ENCODE peak calls at places on chromosomes 5 and 9, in nine cellular contexts. B is kidney glomerular epithelial cell, O is fibroblast of lung, H is SK-N-SH, R is heart right ventricle, J is mesothelial cell of epicardium, M is HuH-7.5, A is Karpas-422, I is hypothalamus. X is an unnamed sample.
A peak's percentile ranks its signal among the peaks of the same experiment; 100 is the strongest.

GRCh38 chr9:27212191-27212590 is 84.8 kb downstream of the EQTN start:
- DNase-seq in O (peak; percentile 42), H (no peak), A (no peak), B (no peak), J (no peak), R (no peak), M (no peak), I (no peak), X (no peak)

GRCh38 chr9:33041459-33042188 is 16.6 kb downstream of the DNAJA1 start:
- DNase-seq in H (no peak), B (no peak), M (no peak), I (no peak), R (no peak), J (no peak), O (no peak), A (peak; percentile 52), X (no peak)

GRCh38 chr9:127915801-127916664 is 808 bp downstream of the ST6GALNAC4 start:
- DNase-seq in A (peak; percentile 90), J (no peak), M (no peak), R (no peak), H (no peak), I (no peak), B (no peak), O (no peak), X (no peak)

GRCh38 chr5:12246016-12246415 is 341.8 kb upstream of the CTNND2 start:
- DNase-seq in R (no peak), A (no peak), B (no peak), O (no peak), J (no peak), H (no peak), M (no peak), I (no peak), X (no peak)

GRCh38 chr9:89982016-89982415 is 377.2 kb downstream of the GADD45G start:
- DNase-seq in H (no peak), I (no peak), B (no peak), R (no peak), M (no peak), A (no peak), J (no peak), O (no peak), X (no peak)

GRCh38 chr9:126794441-126794840 is 10.4 kb upstream of the ZBTB43 start:
- DNase-seq in O (no peak), B (no peak), H (no peak), M (no peak), A (no peak), R (no peak), I (no peak), J (no peak), X (no peak)

GRCh38 chr5:142009886-142010285 is 2.9 kb downstream of the GNPDA1 start:
- DNase-seq in J (no peak), I (no peak), M (no peak), O (no peak), H (no peak), A (no peak), B (no peak), R (no peak), X (no peak)

GRCh38 chr9:98085955-98086354 is 29.4 kb downstream of the NANS start:
- DNase-seq in J (no peak), H (no peak), M (no peak), A (no peak), I (no peak), B (no peak), R (no peak), O (no peak), X (peak; percentile 13)

GRCh38 chr5:7321724-7322123 is 74.2 kb upstream of the ADCY2 start:
- DNase-seq in M (no peak), B (no peak), O (peak; percentile 100), J (no peak), A (no peak), H (no peak), R (no peak), I (no peak), X (no peak)

GRCh38 chr9:89765211-89765610 is 160.4 kb downstream of the GADD45G start:
- DNase-seq in I (no peak), A (no peak), H (no peak), M (no peak), O (no peak), J (no peak), R (no peak), B (no peak), X (no peak)

GRCh38 chr9:84926793-84927192 is 257.3 kb downstream of the NTRK2 start:
- DNase-seq in B (no peak), J (no peak), A (no peak), H (no peak), R (no peak), M (no peak), O (no peak), I (no peak), X (no peak)

GRCh38 chr9:125620216-125620615 is 86.8 kb downstream of the MAPKAP1 start:
- DNase-seq in I (no peak), A (no peak), R (no peak), H (no peak), B (no peak), J (no peak), O (no peak), M (no peak), X (no peak)

GRCh38 chr5:62475072-62475471 is 62.5 kb downstream of the IPO11 start:
- DNase-seq in H (no peak), O (peak; percentile 90), R (no peak), J (no peak), I (no peak), M (no peak), B (peak; percentile 70), A (no peak), X (no peak)

GRCh38 chr9:135951889-135952663 is 9.1 kb downstream of the UBAC1 start:
- DNase-seq in B (peak; percentile 75), I (no peak), J (no peak), A (no peak), M (peak; percentile 73), R (no peak), O (peak; percentile 90), H (no peak), X (no peak)

GRCh38 chr5:168301593-168302388 is 10.3 kb downstream of the WWC1 start:
- DNase-seq in I (no peak), A (no peak), R (no peak), H (no peak), M (no peak), O (peak; percentile 56), B (peak; percentile 95), J (no peak), X (peak; percentile 96)

GRCh38 chr5:760363-761205 is 23.9 kb downstream of the ZDHHC11B start:
- DNase-seq in J (no peak), A (no peak), B (no peak), I (no peak), H (peak; percentile 39), O (no peak), M (no peak), R (no peak), X (no peak)

GRCh38 chr5:1780621-1780945 is 19.1 kb downstream of the MRPL36 start:
- DNase-seq in B (no peak), I (no peak), J (no peak), M (no peak), O (no peak), H (no peak), A (no peak), R (no peak), X (no peak)

GRCh38 chr9:71130521-71130920 is 9.1 kb upstream of the TRPM3 start:
- DNase-seq in J (no peak), A (no peak), B (no peak), M (no peak), I (no peak), O (no peak), H (no peak), R (no peak), X (no peak)

GRCh38 chr5:79697222-79698164 is 7.9 kb downstream of the CMYA5 start:
- DNase-seq in I (no peak), M (no peak), B (no peak), H (no peak), J (no peak), O (peak; percentile 85), R (no peak), A (no peak), X (no peak)

GRCh38 chr5:112034614-112035013 is 277.6 kb upstream of the NREP start:
- DNase-seq in H (no peak), M (no peak), O (no peak), J (no peak), A (no peak), R (no peak), I (no peak), B (no peak), X (no peak)

GRCh38 chr9:125807065-125807464 is 59.9 kb downstream of the PBX3 start:
- DNase-seq in B (no peak), O (peak; percentile 67), H (no peak), I (no peak), M (no peak), R (no peak), J (no peak), A (no peak), X (peak; percentile 12)

GRCh38 chr5:161094411-161094810 is 242.4 kb upstream of the ATP10B start:
- DNase-seq in M (no peak), O (peak; percentile 88), B (no peak), H (no peak), R (no peak), A (no peak), J (no peak), I (no peak), X (no peak)

GRCh38 chr5:127012933-127013332 is 17.4 kb downstream of the MARCHF3 start:
- DNase-seq in I (no peak), J (no peak), H (no peak), M (no peak), O (peak; percentile 79), A (no peak), R (no peak), B (no peak), X (no peak)

GRCh38 chr5:33855396-33855795 is 36.4 kb downstream of the ADAMTS12 start:
- DNase-seq in I (no peak), H (no peak), B (no peak), R (no peak), O (peak; percentile 22), M (no peak), J (no peak), A (no peak), X (no peak)

GRCh38 chr9:97740848-97741821 is 44.0 kb upstream of the XPA start:
- DNase-seq in A (no peak), O (peak; percentile 68), B (peak; percentile 46), I (peak; percentile 61), M (peak; percentile 71), R (peak; percentile 75), H (peak; percentile 75), J (peak; percentile 83), X (no peak)

GRCh38 chr5:64834611-64835010 is 65.9 kb downstream of the CWC27 start:
- DNase-seq in I (no peak), O (no peak), R (no peak), M (no peak), J (no peak), H (no peak), A (no peak), B (no peak), X (no peak)

GRCh38 chr9:6833518-6834192 is 75.9 kb downstream of the KDM4C start:
- DNase-seq in A (no peak), O (peak; percentile 34), H (no peak), B (no peak), M (no peak), R (no peak), I (no peak), J (no peak), X (peak; percentile 20)

GRCh38 chr9:78103971-78104433 is 72.4 kb upstream of the GNAQ start:
- DNase-seq in A (no peak), B (no peak), I (no peak), J (no peak), H (no peak), M (no peak), R (no peak), O (no peak), X (no peak)

GRCh38 chr5:81896764-81897163 is 75.1 kb upstream of the ATG10 start:
- DNase-seq in A (no peak), J (no peak), O (no peak), B (no peak), R (no peak), M (no peak), H (no peak), I (no peak), X (no peak)

GRCh38 chr5:104189031-104189430 is 626.4 kb upstream of the NUDT12 start:
- DNase-seq in R (no peak), H (no peak), J (no peak), A (no peak), B (no peak), M (no peak), O (peak; percentile 96), I (no peak), X (no peak)

GRCh38 chr5:176671890-176672615 is 24.8 kb downstream of the TSPAN17 start:
- DNase-seq in B (no peak), H (no peak), R (no peak), A (no peak), I (no peak), O (no peak), M (no peak), J (no peak), X (no peak)

X was measured in A549.